ENCODE peak calls at places on chromosome 11, in four cellular contexts. One of them, this sample, is unnamed.

GRCh38 chr11:58636587-58636986 is 14.1 kb downstream of the CNTF start:
- DNase-seq in HepG2: no peak
- DNase-seq in K562: peak
- DNase-seq in HCT116: no peak
- DNase-seq in this sample: no peak

GRCh38 chr11:10038916-10039315 is 255.1 kb downstream of the SBF2 start:
- DNase-seq in HCT116: no peak
- DNase-seq in HepG2: no peak
- DNase-seq in K562: no peak
- DNase-seq in this sample: no peak

GRCh38 chr11:59008942-59009341 is 69.7 kb downstream of the GLYATL1 start:
- DNase-seq in HCT116: no peak
- DNase-seq in K562: no peak
- DNase-seq in HepG2: no peak
- DNase-seq in this sample: no peak

GRCh38 chr11:131600591-131600990 is 230.2 kb downstream of the NTM start:
- DNase-seq in HCT116: no peak
- DNase-seq in K562: no peak
- DNase-seq in HepG2: no peak
- DNase-seq in this sample: no peak

GRCh38 chr11:14703731-14704130 is 60.1 kb downstream of the PDE3B start:
- DNase-seq in K562: peak
- DNase-seq in HCT116: no peak
- DNase-seq in HepG2: no peak
- DNase-seq in this sample: no peak

GRCh38 chr11:24963879-24964278 is 467.0 kb downstream of the LUZP2 start:
- DNase-seq in HepG2: no peak
- DNase-seq in K562: no peak
- DNase-seq in HCT116: no peak
- DNase-seq in this sample: no peak

GRCh38 chr11:18706330-18707243 is 8.0 kb downstream of the TMEM86A start:
- DNase-seq in K562: no peak
- DNase-seq in HepG2: no peak
- DNase-seq in HCT116: no peak
- DNase-seq in this sample: no peak

GRCh38 chr11:10295056-10295901 is 1.3 kb upstream of the SBF2 start:
- DNase-seq in K562: no peak
- DNase-seq in HepG2: no peak
- DNase-seq in HCT116: no peak
- DNase-seq in this sample: no peak

GRCh38 chr11:5043385-5043784 is 2.9 kb upstream of the OR52J3 start:
- DNase-seq in HepG2: no peak
- DNase-seq in HCT116: no peak
- DNase-seq in K562: no peak
- DNase-seq in this sample: no peak

GRCh38 chr11:68127791-68128681 is 6.8 kb upstream of the CHKA start:
- DNase-seq in HCT116: peak
- DNase-seq in K562: peak
- DNase-seq in HepG2: peak
- DNase-seq in this sample: no peak

GRCh38 chr11:71304491-71304890 is 52.1 kb upstream of the SHANK2 start:
- DNase-seq in K562: no peak
- DNase-seq in HepG2: no peak
- DNase-seq in HCT116: no peak
- DNase-seq in this sample: no peak

GRCh38 chr11:12784987-12785386 is 110.8 kb downstream of the TEAD1 start:
- DNase-seq in HepG2: no peak
- DNase-seq in HCT116: no peak
- DNase-seq in K562: no peak
- DNase-seq in this sample: no peak

GRCh38 chr11:64078905-64079304 is 43.2 kb downstream of the FLRT1 start:
- DNase-seq in K562: no peak
- DNase-seq in HCT116: no peak
- DNase-seq in HepG2: no peak
- DNase-seq in this sample: no peak

GRCh38 chr11:12769834-12770345 is 95.7 kb downstream of the TEAD1 start:
- DNase-seq in K562: no peak
- DNase-seq in HCT116: peak
- DNase-seq in HepG2: no peak
- DNase-seq in this sample: no peak

GRCh38 chr11:27118371-27118770 is 77.8 kb downstream of the BBOX1 start:
- DNase-seq in K562: no peak
- DNase-seq in HCT116: no peak
- DNase-seq in HepG2: no peak
- DNase-seq in this sample: no peak

GRCh38 chr11:75557649-75558494 is 4.2 kb upstream of the SERPINH1 start:
- DNase-seq in K562: peak
- DNase-seq in HepG2: no peak
- DNase-seq in HCT116: no peak
- DNase-seq in this sample: no peak

GRCh38 chr11:75555079-75555811 is 6.8 kb upstream of the SERPINH1 start:
- DNase-seq in HCT116: no peak
- DNase-seq in K562: no peak
- DNase-seq in HepG2: no peak
- DNase-seq in this sample: no peak

GRCh38 chr11:75553889-75554257 is 8.2 kb upstream of the SERPINH1 start:
- DNase-seq in HepG2: no peak
- DNase-seq in HCT116: no peak
- DNase-seq in K562: no peak
- DNase-seq in this sample: no peak

GRCh38 chr11:75553182-75553581 is 8.9 kb upstream of the SERPINH1 start:
- DNase-seq in HepG2: no peak
- DNase-seq in K562: no peak
- DNase-seq in HCT116: no peak
- DNase-seq in this sample: no peak

GRCh38 chr11:75554258-75555022 is 7.6 kb upstream of the SERPINH1 start:
- DNase-seq in HCT116: no peak
- DNase-seq in K562: peak
- DNase-seq in HepG2: peak
- DNase-seq in this sample: no peak
- TF ChIP-seq TCF7L2 in HCT116: no peak
- TF ChIP-seq TCF7L2 in K562: no peak
- TF ChIP-seq TCF7L2 in HepG2: no peak
- TF ChIP-seq TCF7L2 in this sample: no peak

GRCh38 chr11:92552942-92553341 is 328.3 kb downstream of the FAT3 start:
- DNase-seq in HepG2: peak
- DNase-seq in K562: no peak
- DNase-seq in HCT116: no peak
- DNase-seq in this sample: no peak
- TF ChIP-seq CTCF in HepG2: peak
- TF ChIP-seq CTCF in K562: no peak
- TF ChIP-seq CTCF in HCT116: no peak
- TF ChIP-seq CTCF in this sample: peak

GRCh38 chr11:61889831-61890230 is 1.5 kb downstream of the FADS3 start:
- DNase-seq in HCT116: no peak
- DNase-seq in K562: no peak
- DNase-seq in HepG2: no peak
- DNase-seq in this sample: no peak
- TF ChIP-seq SIN3A in HCT116: no peak
- TF ChIP-seq SIN3A in K562: no peak
- TF ChIP-seq SIN3A in HepG2: no peak
- TF ChIP-seq SIN3A in this sample: no peak

DNA sequence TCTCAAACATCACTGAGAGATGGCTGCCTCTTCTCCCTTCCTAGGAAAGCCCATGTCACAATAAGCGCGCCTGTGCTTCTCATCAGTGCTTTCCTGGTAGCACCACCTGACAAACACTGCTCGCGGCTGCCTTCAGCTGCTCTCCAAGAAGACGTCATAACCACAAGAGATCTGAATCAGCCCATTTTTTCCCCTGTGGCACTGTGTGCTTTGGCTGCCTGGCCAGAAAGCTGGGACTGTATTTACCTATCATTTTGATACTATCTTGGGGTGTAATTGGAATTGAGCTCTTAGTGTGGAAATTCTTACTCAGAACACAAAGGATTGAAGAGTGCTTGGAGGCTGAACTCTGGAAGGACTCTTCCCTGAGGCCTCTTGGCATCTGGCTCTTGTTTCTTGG is 50.3 kb upstream of the EHF start:
- DNase-seq in HepG2: no peak
- DNase-seq in K562: peak
- DNase-seq in HCT116: no peak
- DNase-seq in this sample: no peak
- TF ChIP-seq TCF7L2 in HepG2: no peak
- TF ChIP-seq TCF7L2 in K562: no peak
- TF ChIP-seq TCF7L2 in HCT116: no peak
- TF ChIP-seq TCF7L2 in this sample: no peak

GRCh38 chr11:61720597-61720996 is 31.8 kb upstream of the MYRF start:
- DNase-seq in K562: no peak
- DNase-seq in HCT116: no peak
- DNase-seq in HepG2: no peak
- DNase-seq in this sample: no peak
- TF ChIP-seq CTCF in K562: no peak
- TF ChIP-seq CTCF in HCT116: no peak
- TF ChIP-seq CTCF in HepG2: no peak
- TF ChIP-seq CTCF in this sample: no peak

GRCh38 chr11:94272738-94273313 is 31.6 kb upstream of the IZUMO1R start:
- DNase-seq in K562: no peak
- DNase-seq in HCT116: no peak
- DNase-seq in HepG2: no peak
- DNase-seq in this sample: no peak
- TF ChIP-seq SIN3A in K562: no peak
- TF ChIP-seq SIN3A in HCT116: no peak
- TF ChIP-seq SIN3A in HepG2: no peak
- TF ChIP-seq SIN3A in this sample: no peak

DNA sequence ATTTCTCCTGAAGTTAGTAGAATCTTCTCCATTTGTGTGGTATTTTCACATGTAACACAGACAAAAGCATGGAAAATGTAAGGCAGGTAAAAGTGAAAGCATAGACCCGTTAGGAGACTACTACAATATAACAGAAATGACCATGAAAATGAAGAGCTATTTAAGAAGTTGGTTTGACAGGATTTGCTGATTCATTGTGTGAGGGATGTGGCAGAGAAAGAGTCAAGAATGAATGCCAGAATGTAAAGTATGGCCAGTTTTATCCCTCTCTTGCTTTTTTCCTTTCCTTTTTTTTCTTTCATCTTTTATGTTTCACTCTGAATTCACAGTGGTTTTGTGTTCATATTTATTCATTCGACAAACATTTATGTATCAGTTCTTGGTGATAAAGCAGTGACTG is 115.9 kb downstream of the ARFGAP2 start:
- DNase-seq in K562: peak
- DNase-seq in HepG2: no peak
- DNase-seq in HCT116: no peak
- DNase-seq in this sample: no peak
- TF ChIP-seq TCF7L2 in K562: no peak
- TF ChIP-seq TCF7L2 in HepG2: no peak
- TF ChIP-seq TCF7L2 in HCT116: no peak
- TF ChIP-seq TCF7L2 in this sample: no peak